ENCODE peak calls at places on chromosomes 7 and 10, in five cellular contexts. J is left cardiac atrium; O is aorta; V is kidney tubule cell; S is activated CD4-positive, alpha-beta T cell treated with anti-CD3 and anti-CD28 coated beads, Interleukin-2, amount 50 U/mL, for 1 hour. U is an unnamed sample.
A peak's percentile ranks its signal among the peaks of the same experiment; 100 is the strongest.

GRCh38 chr7:81301815-81302214 is 383.0 kb upstream of the SEMA3C start:
- DNase-seq in J (no peak), O (no peak), V (no peak), S (no peak), U (no peak)

GRCh38 chr10:118823256-118823907 is 68.6 kb upstream of the CACUL1 start:
- DNase-seq in J (no peak), O (no peak), V (no peak), S (no peak), U (no peak)

GRCh38 chr7:129368389-129368986 is 65.7 kb upstream of the STRIP2 start:
- DNase-seq in J (no peak), O (no peak), V (no peak), S (no peak), U (no peak)

GRCh38 chr10:58963101-58963534 is 213.3 kb upstream of the PHYHIPL start:
- DNase-seq in J (no peak), O (no peak), V (no peak), S (no peak), U (no peak)

GRCh38 chr10:6037975-6038624 is 24.1 kb downstream of the IL2RA start:
- DNase-seq in J (no peak), O (no peak), V (no peak), S (no peak), U (peak; percentile 69)

GRCh38 chr10:75405201-75406143 is 3.9 kb upstream of the ZNF503 start:
- DNase-seq in J (no peak), O (no peak), V (peak; percentile 55), S (no peak), U (no peak)

GRCh38 chr7:109479388-109479787 is 909.7 kb downstream of the DNAJB9 start:
- DNase-seq in J (no peak), O (no peak), V (no peak), S (no peak), U (no peak)

GRCh38 chr7:155667241-155667849 is 22.9 kb downstream of the RBM33 start:
- DNase-seq in J (no peak), O (no peak), V (no peak), S (no peak), U (no peak)

GRCh38 chr10:47021850-47022249 is 110.6 kb downstream of the PTPN20 start:
- DNase-seq in J (no peak), O (peak; percentile 37), V (no peak), S (no peak), U (no peak)

GRCh38 chr10:102334106-102334505 is 61.4 kb upstream of the NFKB2 start:
- DNase-seq in J (peak; percentile 24), O (no peak), V (peak; percentile 79), S (no peak), U (no peak)

GRCh38 chr7:30678805-30679204 is 3.5 kb downstream of the CRHR2 start:
- DNase-seq in J (no peak), O (no peak), V (no peak), S (no peak), U (no peak)

GRCh38 chr7:104643587-104644217 is 315.3 kb downstream of the LHFPL3 start:
- DNase-seq in J (no peak), O (no peak), V (peak; percentile 22), S (no peak), U (no peak)

GRCh38 chr7:157703131-157703530 is 366.3 kb downstream of the DNAJB6 start:
- DNase-seq in J (no peak), O (peak; percentile 51), V (no peak), S (no peak), U (no peak)

GRCh38 chr7:30472771-30473392 is 5.7 kb downstream of the NOD1 start:
- DNase-seq in J (no peak), O (no peak), V (no peak), S (no peak), U (no peak)